ENCODE peak calls at places on chromosome 22, in seven cellular contexts. A, U, M, T, Z, C and I are unnamed samples.

GRCh38 chr22:29260601-29261315 is 7.0 kb downstream of the RHBDD3 start:
- DNase-seq in A (no peak), U (no peak), M (no peak), T (no peak), Z (no peak), C (no peak), I (no peak)

GRCh38 chr22:42868751-42869251 is 11.7 kb upstream of the ARFGAP3 start:
- DNase-seq in A (no peak), U (no peak), M (no peak), T (no peak), Z (no peak), C (no peak), I (no peak)

GRCh38 chr22:36765131-36765942 is 10.6 kb downstream of the IFT27 start:
- DNase-seq in A (no peak), U (no peak), M (no peak), T (no peak), Z (no peak), C (peak), I (no peak)

GRCh38 chr22:39999144-39999757 is 4.5 kb downstream of the FAM83F start:
- DNase-seq in A (no peak), U (peak), M (peak), T (peak), Z (no peak), C (no peak), I (no peak)

GRCh38 chr22:40431021-40431420 is 60.6 kb downstream of the SGSM3 start:
- DNase-seq in A (peak), U (no peak), M (no peak), T (no peak), Z (no peak), C (no peak), I (no peak)

GRCh38 chr22:41919357-41920224 is 4.7 kb upstream of the SHISA8 start:
- DNase-seq in A (no peak), U (peak), M (no peak), T (no peak), Z (peak), C (peak), I (no peak)

GRCh38 chr22:48394787-48395620 is 1432.7 kb downstream of the BRD1 start:
- DNase-seq in A (no peak), U (no peak), M (no peak), T (no peak), Z (no peak), C (no peak), I (no peak)

GRCh38 chr22:46852771-46853170 is 90.3 kb downstream of the TBC1D22A start:
- DNase-seq in A (peak), U (no peak), M (no peak), T (no peak), Z (no peak), C (no peak), I (no peak)

GRCh38 chr22:27150530-27150909 is 493.1 kb downstream of the MIAT start:
- DNase-seq in A (no peak), U (peak), M (no peak), T (no peak), Z (no peak), C (no peak), I (no peak)

GRCh38 chr22:19759994-19760651 is 455 bp upstream of the TBX1 start:
- DNase-seq in A (no peak), U (no peak), M (no peak), T (no peak), Z (no peak), C (no peak), I (no peak)

GRCh38 chr22:27311666-27312566 is 489.6 kb downstream of the MN1 start:
- DNase-seq in A (peak), U (no peak), M (no peak), T (no peak), Z (no peak), C (no peak), I (no peak)

GRCh38 chr22:24686280-24686679 is 83.3 kb downstream of the GGT1 start:
- DNase-seq in A (no peak), U (no peak), M (no peak), T (no peak), Z (no peak), C (no peak), I (no peak)

GRCh38 chr22:47476226-47476625 is 713.8 kb downstream of the TBC1D22A start:
- DNase-seq in A (no peak), U (no peak), M (no peak), T (no peak), Z (no peak), C (no peak), I (no peak)

GRCh38 chr22:41435560-41435959 is 11.0 kb downstream of the TOB2 start:
- DNase-seq in A (no peak), U (no peak), M (no peak), T (no peak), Z (no peak), C (no peak), I (no peak)

GRCh38 chr22:48869788-48870187 is 957.9 kb downstream of the BRD1 start:
- DNase-seq in A (no peak), U (no peak), M (no peak), T (no peak), Z (no peak), C (no peak), I (no peak)

GRCh38 chr22:24338701-24339451 is 68.2 kb downstream of the SPECC1L start:
- DNase-seq in A (peak), U (no peak), M (no peak), T (no peak), Z (no peak), C (no peak), I (no peak)

GRCh38 chr22:21642584-21643448 is 714 bp downstream of the SDF2L1 start:
- DNase-seq in A (peak), U (peak), M (peak), T (no peak), Z (no peak), C (peak), I (no peak)

GRCh38 chr22:28229566-28230483 is 310.8 kb upstream of the PITPNB start:
- DNase-seq in A (no peak), U (no peak), M (no peak), T (no peak), Z (no peak), C (no peak), I (no peak)

GRCh38 chr22:47284822-47285221 is 522.4 kb downstream of the TBC1D22A start:
- DNase-seq in A (no peak), U (no peak), M (no peak), T (no peak), Z (no peak), C (no peak), I (no peak)

GRCh38 chr22:30253205-30253852 is 6.8 kb upstream of the LIF start:
- DNase-seq in A (peak), U (no peak), M (peak), T (no peak), Z (no peak), C (peak), I (no peak)

GRCh38 chr22:29985912-29986311 is 94.4 kb upstream of the HORMAD2 start:
- DNase-seq in A (no peak), U (no peak), M (no peak), T (no peak), Z (no peak), C (no peak), I (no peak)

GRCh38 chr22:29128891-29129643 is 56.2 kb downstream of the KREMEN1 start:
- DNase-seq in A (no peak), U (no peak), M (no peak), T (no peak), Z (no peak), C (no peak), I (no peak)

GRCh38 chr22:26684173-26684572 is 26.8 kb downstream of the MIAT start:
- DNase-seq in A (no peak), U (no peak), M (no peak), T (no peak), Z (no peak), C (no peak), I (no peak)

GRCh38 chr22:20526305-20526627 is 18.9 kb downstream of the MED15 start:
- DNase-seq in A (no peak), U (no peak), M (no peak), T (no peak), Z (no peak), C (no peak), I (no peak)

GRCh38 chr22:43440556-43440955 is 28.7 kb downstream of the MPPED1 start:
- DNase-seq in A (no peak), U (no peak), M (no peak), T (no peak), Z (no peak), C (no peak), I (no peak)

GRCh38 chr22:37283393-37283937 is 1.2 kb downstream of the CYTH4 start:
- DNase-seq in A (no peak), U (peak), M (no peak), T (no peak), Z (no peak), C (no peak), I (no peak)

GRCh38 chr22:19805821-19806212 is 45.2 kb downstream of the TBX1 start:
- DNase-seq in A (peak), U (no peak), M (peak), T (no peak), Z (no peak), C (no peak), I (no peak)

GRCh38 chr22:24819487-24819886 is 13.5 kb downstream of the SGSM1 start:
- DNase-seq in A (no peak), U (no peak), M (no peak), T (no peak), Z (no peak), C (no peak), I (no peak)

DNA sequence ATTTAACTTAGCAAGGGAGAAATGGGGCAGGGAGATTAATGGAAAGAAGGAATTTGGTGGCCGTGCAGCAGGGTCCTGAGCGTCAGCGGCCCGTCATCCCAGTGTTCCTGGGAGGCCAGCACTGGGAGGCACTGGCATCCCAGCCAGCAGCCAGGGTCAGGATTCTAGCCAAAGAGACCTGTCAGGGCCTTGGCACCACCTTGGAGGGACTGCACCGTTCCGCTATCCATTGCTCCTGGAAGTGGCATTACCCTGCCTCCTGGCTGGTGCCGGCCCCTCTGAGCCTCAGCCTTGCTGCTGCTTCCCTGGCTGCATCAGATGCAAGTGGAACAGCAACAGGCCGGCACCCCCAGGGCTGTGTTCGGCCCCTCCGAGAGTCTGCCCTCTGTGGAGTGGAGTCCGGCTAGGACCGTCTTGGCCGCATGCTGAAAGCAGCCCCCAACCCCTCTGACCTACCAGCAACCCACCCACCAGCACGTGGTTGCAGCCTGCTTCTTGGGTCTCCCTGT is 30.1 kb downstream of the RASD2 start:
- DNase-seq in A (no peak), U (no peak), M (no peak), T (no peak), Z (no peak), C (no peak), I (no peak)
- TF ChIP-seq CTCF in A (no peak), U (no peak), M (no peak), T (no peak), Z (no peak), C (no peak), I (no peak)

GRCh38 chr22:32181043-32181442 is 21.9 kb upstream of the C22orf42 start:
- DNase-seq in A (no peak), U (no peak), M (no peak), T (no peak), Z (no peak), C (no peak), I (no peak)

GRCh38 chr22:32177221-32177765 is 18.2 kb upstream of the C22orf42 start:
- DNase-seq in A (no peak), U (no peak), M (no peak), T (no peak), Z (no peak), C (no peak), I (no peak)

GRCh38 chr22:32175751-32176644 is 16.9 kb upstream of the C22orf42 start:
- DNase-seq in A (no peak), U (no peak), M (peak), T (no peak), Z (no peak), C (peak), I (no peak)
- TF ChIP-seq CTCF in A (no peak), U (no peak), M (no peak), T (no peak), Z (peak), C (no peak), I (no peak)

GRCh38 chr22:18022851-18023250 is 1.5 kb downstream of the MICAL3 start:
- DNase-seq in A (no peak), U (no peak), M (no peak), T (no peak), Z (no peak), C (no peak), I (no peak)

GRCh38 chr22:18021431-18021830 is 2.9 kb downstream of the MICAL3 start:
- DNase-seq in A (no peak), U (no peak), M (no peak), T (no peak), Z (no peak), C (no peak), I (no peak)

GRCh38 chr22:18024276-18024939 is at the start of gene MICAL3:
- DNase-seq in A (no peak), U (peak), M (peak), T (no peak), Z (no peak), C (peak), I (peak)

GRCh38 chr22:18024956-18025720 is 777 bp upstream of the MICAL3 start:
- DNase-seq in A (no peak), U (peak), M (no peak), T (no peak), Z (no peak), C (no peak), I (no peak)

DNA sequence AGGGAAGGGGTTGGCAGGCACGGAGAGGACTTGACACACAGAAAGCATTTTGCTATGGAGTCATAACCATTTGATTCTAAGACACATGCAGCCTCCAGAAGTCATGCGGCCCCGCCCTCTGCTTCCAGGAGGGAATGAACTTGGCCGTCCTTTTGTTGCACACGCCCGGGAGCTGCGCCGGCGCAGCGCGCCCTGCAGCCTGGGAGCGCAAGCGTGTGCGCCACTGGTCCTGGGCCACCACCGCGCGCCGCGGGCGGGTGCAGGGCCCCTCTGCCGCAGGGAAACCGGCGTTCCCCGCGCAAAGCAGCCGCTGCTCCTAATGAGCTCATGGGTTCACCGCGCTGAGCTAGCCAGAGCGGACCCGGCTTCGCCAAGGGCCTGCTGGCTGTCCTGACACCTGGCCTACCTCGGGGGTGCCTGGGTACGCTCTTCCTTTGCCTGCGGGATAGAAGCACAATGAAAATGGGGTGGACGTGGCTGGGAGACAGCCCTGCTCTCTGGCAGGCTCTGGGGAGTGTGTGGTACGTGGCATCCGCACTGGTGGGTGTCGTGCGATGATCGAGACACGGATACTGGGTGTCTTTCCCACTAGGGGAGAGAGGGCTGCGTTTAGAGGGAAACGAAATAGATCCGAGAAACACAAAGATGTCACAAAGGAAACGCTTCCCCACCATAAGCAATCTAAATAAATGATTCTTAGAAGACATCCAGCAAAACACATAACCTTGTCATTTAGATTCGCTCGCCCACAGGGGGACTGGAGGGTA is 669 bp downstream of the MICAL3 start:
- DNase-seq in A (peak), U (peak), M (peak), T (no peak), Z (peak), C (peak), I (no peak)
- TF ChIP-seq CTCF in A (no peak), U (no peak), M (no peak), T (no peak), Z (no peak), C (no peak), I (no peak)

GRCh38 chr22:22834204-22834603 is 53.4 kb upstream of the IGLL5 start:
- DNase-seq in A (no peak), U (no peak), M (no peak), T (no peak), Z (no peak), C (no peak), I (no peak)
- TF ChIP-seq CTCF in A (no peak), U (no peak), M (no peak), T (no peak), Z (no peak), C (no peak), I (no peak)

GRCh38 chr22:38685761-38686160 is 4.0 kb downstream of the TOMM22 start:
- DNase-seq in A (no peak), U (no peak), M (no peak), T (no peak), Z (no peak), C (no peak), I (no peak)

DNA sequence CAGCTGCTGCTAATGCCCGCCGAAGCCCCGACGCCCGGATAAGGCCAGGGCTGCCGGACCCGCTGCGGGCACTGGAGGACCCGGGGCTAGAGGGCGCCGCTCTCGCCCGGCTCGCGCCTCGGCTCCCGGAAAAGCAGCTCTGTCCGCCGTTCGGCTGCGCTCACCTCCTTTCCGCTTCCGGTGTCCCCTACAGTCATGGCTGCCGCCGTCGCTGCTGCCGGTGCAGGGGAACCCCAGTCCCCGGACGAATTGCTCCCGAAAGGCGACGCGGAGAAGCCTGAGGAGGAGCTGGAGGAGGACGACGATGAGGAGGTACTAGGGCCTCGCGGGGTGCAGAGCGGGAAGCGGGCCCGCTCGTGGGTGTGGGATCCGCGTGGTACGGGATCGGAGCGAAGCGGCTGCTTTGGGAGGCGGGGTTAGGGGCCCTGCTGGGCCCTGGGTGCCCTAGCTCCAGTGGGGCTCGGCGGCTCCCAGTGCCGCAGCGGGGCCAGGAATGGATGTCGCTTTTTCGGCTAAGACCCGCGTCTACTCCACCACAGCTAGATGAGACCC is at the start of gene TOMM22:
- DNase-seq in A (peak), U (peak), M (peak), T (no peak), Z (peak), C (peak), I (peak)
- TF ChIP-seq CTCF in A (peak), U (peak), M (peak), T (peak), Z (peak), C (peak), I (peak)

GRCh38 chr22:50146440-50147228 is 23.9 kb upstream of the PANX2 start:
- DNase-seq in A (peak), U (no peak), M (peak), T (peak), Z (no peak), C (peak), I (no peak)
- TF ChIP-seq CTCF in A (peak), U (no peak), M (peak), T (peak), Z (no peak), C (peak), I (peak)

GRCh38 chr22:45552580-45553332 is 50.1 kb downstream of the FBLN1 start:
- DNase-seq in A (peak), U (no peak), M (no peak), T (peak), Z (no peak), C (no peak), I (no peak)
- TF ChIP-seq CTCF in A (no peak), U (peak), M (no peak), T (peak), Z (peak), C (no peak), I (no peak)